ENCODE peak calls at places on chromosomes 3 and 15, in eight cellular contexts. W, T, Y, Z, B, X, M and N are unnamed samples.

GRCh38 chr3:169077394-169077906 is 586.1 kb downstream of the MECOM start:
- DNase-seq in B (no peak), X (no peak), Z (no peak), Y (no peak), T (no peak), W (no peak), M (no peak), N (no peak)

GRCh38 chr3:114408763-114409162 is 114.9 kb downstream of the TIGIT start:
- DNase-seq in Z (no peak), M (no peak), B (no peak), Y (no peak), W (no peak), X (no peak), T (no peak), N (no peak)

GRCh38 chr3:106797461-106797860 is 579.8 kb upstream of the CCDC54 start:
- DNase-seq in Z (no peak), W (no peak), T (no peak), Y (no peak), B (no peak), M (no peak), X (no peak), N (no peak)

GRCh38 chr3:160885791-160886286 is 129.8 kb downstream of the PPM1L start:
- DNase-seq in X (peak; percentile 44), W (peak; percentile 65), B (peak; percentile 47), Y (no peak), T (peak; percentile 50), Z (no peak), M (peak; percentile 70), N (peak; percentile 6)

GRCh38 chr3:107910713-107911259 is 180.0 kb downstream of the CD47 start:
- DNase-seq in B (no peak), Y (no peak), M (no peak), X (no peak), Z (no peak), W (no peak), T (no peak), N (no peak)

GRCh38 chr3:111081008-111081545 is 9.5 kb downstream of the NECTIN3 start:
- DNase-seq in W (no peak), M (no peak), X (no peak), T (peak; percentile 42), Y (no peak), Z (no peak), B (no peak), N (no peak)

GRCh38 chr3:139774570-139775302 is 97.0 kb upstream of the NMNAT3 start:
- DNase-seq in W (no peak), X (no peak), B (peak; percentile 93), T (peak; percentile 11), Y (no peak), Z (no peak), M (no peak), N (peak; percentile 35)

GRCh38 chr3:81887448-81887847 is 126.0 kb upstream of the GBE1 start:
- DNase-seq in Z (no peak), T (no peak), B (no peak), X (no peak), M (no peak), W (no peak), Y (no peak), N (no peak)

GRCh38 chr3:170353485-170353884 is 4.0 kb upstream of the SKIL start:
- DNase-seq in M (no peak), T (no peak), Z (no peak), W (no peak), B (no peak), X (no peak), Y (no peak), N (no peak)

GRCh38 chr3:125142418-125142778 is 70.2 kb downstream of the SLC12A8 start:
- DNase-seq in X (no peak), M (no peak), T (no peak), W (no peak), Y (no peak), B (no peak), Z (no peak), N (no peak)

GRCh38 chr3:125140817-125141595 is 71.5 kb downstream of the SLC12A8 start:
- DNase-seq in T (no peak), Y (no peak), W (no peak), M (no peak), X (no peak), Z (no peak), B (no peak), N (no peak)

GRCh38 chr3:125140011-125140813 is 72.3 kb downstream of the SLC12A8 start:
- DNase-seq in Y (no peak), W (no peak), T (peak; percentile 46), M (no peak), Z (no peak), B (no peak), X (no peak), N (no peak)

GRCh38 chr3:125143538-125143937 is 69.0 kb downstream of the SLC12A8 start:
- DNase-seq in X (no peak), M (no peak), Y (no peak), T (no peak), W (no peak), B (no peak), Z (no peak), N (no peak)

DNA sequence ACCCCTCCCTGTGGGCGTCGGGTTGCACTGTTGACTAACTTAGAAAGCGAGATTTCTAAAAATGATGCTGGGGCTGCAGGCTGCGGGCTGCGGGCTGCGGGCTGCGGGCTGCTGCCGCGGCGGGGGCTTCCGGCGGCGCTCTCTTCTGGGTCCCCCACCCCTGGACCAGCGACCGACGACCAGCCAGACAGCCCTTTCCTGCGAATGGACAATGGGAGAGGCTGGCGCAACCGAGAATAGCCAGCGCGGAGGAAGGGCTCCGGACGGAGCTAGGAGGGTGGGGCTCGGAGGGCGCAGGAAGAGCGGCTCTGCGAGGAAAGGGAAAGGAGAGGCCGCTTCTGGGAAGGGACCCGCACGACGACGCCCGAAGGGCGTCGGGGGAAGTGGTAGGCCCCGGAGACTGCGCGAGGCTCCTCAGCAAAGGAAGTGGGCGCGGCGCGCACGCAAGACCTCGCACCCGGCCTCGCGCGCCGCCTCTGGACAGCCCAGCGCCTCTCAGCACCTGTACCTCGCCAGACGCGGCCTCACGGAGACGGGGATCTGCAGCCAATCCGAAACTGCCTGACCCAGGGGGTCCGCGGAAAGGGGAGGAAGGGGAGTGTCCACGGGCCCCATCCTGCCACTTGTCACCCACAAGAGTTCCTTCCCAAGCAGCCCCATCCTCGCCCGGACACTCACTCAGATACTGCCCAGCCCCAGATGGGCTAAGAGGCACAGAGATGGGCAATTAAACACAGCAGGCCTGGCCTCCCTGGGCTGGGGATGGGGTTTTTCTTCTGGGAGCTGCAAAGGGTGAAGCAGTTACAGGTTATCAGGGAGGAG is 70.7 kb downstream of the SLC12A8 start:
- DNase-seq in X (peak; percentile 50), B (no peak), M (no peak), Z (no peak), Y (peak; percentile 95), W (peak; percentile 85), T (peak; percentile 52), N (no peak)
- TF ChIP-seq CTCF in X (no peak), B (peak; percentile 43), M (peak; percentile 16), Z (peak; percentile 45), Y (peak; percentile 25), W (peak; percentile 43), T (no peak), N (no peak)

GRCh38 chr3:152662157-152662556 is 172.8 kb upstream of the P2RY1 start:
- DNase-seq in Z (no peak), T (no peak), M (no peak), X (no peak), B (no peak), Y (no peak), W (no peak), N (no peak)

GRCh38 chr3:152657002-152657400 is 177.9 kb upstream of the P2RY1 start:
- DNase-seq in Y (no peak), Z (no peak), W (no peak), X (no peak), T (no peak), M (no peak), B (no peak), N (no peak)

GRCh38 chr3:152658977-152659376 is 176.0 kb upstream of the P2RY1 start:
- DNase-seq in X (no peak), Z (no peak), T (no peak), W (no peak), Y (no peak), B (no peak), M (no peak), N (no peak)

DNA sequence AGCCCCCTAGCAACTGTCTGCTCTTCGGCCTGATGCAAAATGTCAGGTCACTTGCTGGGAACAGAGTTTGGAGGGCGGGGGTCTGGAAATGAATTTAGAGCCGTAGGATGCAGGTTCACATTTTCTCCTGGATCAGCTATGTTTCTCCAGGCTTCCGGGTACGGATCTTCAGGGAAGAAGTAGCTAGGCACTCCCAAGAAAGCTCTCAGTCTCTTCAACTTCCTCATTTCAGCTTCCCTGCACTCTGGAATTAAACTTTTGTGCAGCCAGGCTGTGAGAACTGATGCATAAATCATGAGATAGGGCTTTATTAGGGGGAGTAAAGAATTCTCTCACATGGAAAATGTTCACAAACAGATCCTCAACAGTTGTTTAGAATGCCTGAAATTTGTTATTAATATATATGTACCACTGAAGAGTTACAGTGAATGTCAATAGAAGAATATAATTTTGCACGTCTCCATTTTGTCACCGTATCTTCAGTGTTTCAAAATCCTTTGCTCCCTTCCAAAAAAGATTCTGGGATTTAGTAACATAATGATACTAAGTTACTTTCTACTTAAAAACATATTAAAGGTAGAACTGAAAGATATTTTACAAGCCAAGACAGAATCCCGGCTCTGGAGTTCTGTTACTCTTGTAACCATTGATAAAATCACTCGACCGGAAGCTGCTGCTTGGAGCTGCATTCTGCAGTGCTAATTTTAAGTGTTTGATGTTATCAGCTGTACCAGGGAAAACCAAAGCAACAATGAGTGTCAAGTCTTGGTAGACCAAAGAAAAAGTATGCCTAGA is 178.5 kb upstream of the P2RY1 start:
- DNase-seq in M (no peak), B (peak; percentile 17), T (peak; percentile 8), W (no peak), X (no peak), Z (no peak), Y (no peak), N (no peak)
- H3K4me3 ChIP-seq in M (no peak overlapping the region), B (no peak overlapping the region), T (no peak overlapping the region), W (peak overlapping the region; percentile 2), X (no peak overlapping the region), Z (no peak overlapping the region), Y (no peak overlapping the region), N (no peak overlapping the region)

GRCh38 chr3:180018588-180018987 is 18.1 kb downstream of the PEX5L start:
- DNase-seq in Z (no peak), M (no peak), T (no peak), B (no peak), Y (no peak), X (no peak), W (no peak), N (no peak)
- TF ChIP-seq CTCF in Z (no peak), M (no peak), T (no peak), B (no peak), Y (no peak), X (no peak), W (no peak), N (no peak)

DNA sequence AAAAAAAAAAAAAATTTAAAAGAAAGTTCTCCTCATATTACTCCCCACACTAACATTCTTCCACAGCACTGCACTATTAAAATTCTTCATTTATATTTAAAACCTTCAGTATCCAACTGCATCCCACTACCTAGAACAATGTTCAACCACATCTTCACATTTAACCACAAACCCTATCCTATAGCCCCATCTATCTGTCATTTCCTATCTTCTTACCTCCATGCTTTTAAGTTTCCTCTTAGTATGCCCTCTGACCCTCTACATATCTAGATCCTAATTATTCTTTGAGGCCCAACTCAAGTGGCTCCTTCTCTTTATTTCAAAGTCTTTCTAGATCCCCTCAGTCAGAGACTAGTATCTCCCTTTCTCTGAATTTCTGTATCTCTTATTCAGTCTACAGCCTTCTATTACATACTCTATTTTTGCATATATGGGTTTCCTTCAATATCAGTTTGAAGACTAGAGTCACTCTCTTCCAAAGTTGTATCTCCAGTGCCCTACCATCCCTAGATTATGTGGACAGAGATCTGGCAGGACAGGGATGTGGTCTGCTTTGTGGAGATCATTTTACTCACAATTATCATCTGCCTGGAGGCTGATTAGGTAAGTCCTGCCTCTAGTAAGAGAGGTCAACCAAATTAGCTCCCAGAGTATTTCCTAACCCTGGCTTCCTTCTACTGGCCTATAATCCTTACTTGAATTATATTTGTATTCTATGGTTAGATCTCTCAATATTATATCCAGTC is 1.4 kb downstream of the CIAO2A start:
- DNase-seq in B (no peak), M (no peak), X (no peak), Z (no peak), Y (no peak), W (no peak), T (no peak), N (no peak)
- H3K4me3 ChIP-seq in B (peak overlapping the region; percentile 93), M (peak overlapping the region; percentile 78), X (no peak overlapping the region), Z (peak overlapping the region; percentile 79), Y (peak overlapping the region; percentile 78), W (peak overlapping the region; percentile 92), T (peak overlapping the region; percentile 86), N (peak overlapping the region; percentile 85)